ENCODE peak calls at places on chromosome 9, in six cellular contexts. A is H1, Z is IMR-90, O is trophoblast cell, M is neuronal stem cell, J is mesenchymal stem cell. R is an unnamed sample.

GRCh38 chr9:68706579-68707201 is 1.6 kb downstream of the PIP5K1B start:
- DNase-seq in O (peak; percentile 6), A (no peak), J (no peak), Z (no peak), M (no peak), R (no peak)

GRCh38 chr9:11326231-11326630 is 713.4 kb upstream of the PTPRD start:
- DNase-seq in Z (no peak), O (no peak), A (no peak), M (no peak), J (peak; percentile 80), R (no peak)

GRCh38 chr9:91817106-91817492 is 132.9 kb downstream of the ROR2 start:
- DNase-seq in M (no peak), Z (no peak), O (no peak), A (no peak), J (no peak), R (no peak)

GRCh38 chr9:1416261-1416660 is 366.1 kb downstream of the DMRT2 start:
- DNase-seq in M (no peak), Z (no peak), O (no peak), A (no peak), J (no peak), R (no peak)

GRCh38 chr9:72542917-72543316 is 21.5 kb downstream of the TMC1 start:
- DNase-seq in A (no peak), O (no peak), Z (peak; percentile 52), M (no peak), J (no peak), R (no peak)

GRCh38 chr9:135536166-135536565 is 9.8 kb upstream of the OBP2A start:
- DNase-seq in Z (peak; percentile 34), J (peak; percentile 22), A (no peak), M (no peak), O (no peak), R (no peak)

GRCh38 chr9:82706781-82707180 is 356.2 kb downstream of the RASEF start:
- DNase-seq in O (no peak), M (no peak), A (no peak), Z (no peak), J (no peak), R (no peak)

GRCh38 chr9:136311433-136312375 is 7.8 kb upstream of the CCDC187 start:
- DNase-seq in A (no peak), M (no peak), O (no peak), J (no peak), Z (no peak), R (no peak)

GRCh38 chr9:136602193-136602885 is 56.5 kb upstream of the NOTCH1 start:
- DNase-seq in O (no peak), Z (no peak), A (no peak), M (no peak), J (no peak), R (peak; percentile 62)

GRCh38 chr9:114448706-114449105 is 56.6 kb downstream of the WHRN start:
- DNase-seq in Z (peak; percentile 18), A (no peak), J (peak; percentile 5), M (no peak), O (no peak), R (no peak)

GRCh38 chr9:77156646-77157371 is 20.5 kb upstream of the VPS13A start:
- DNase-seq in M (no peak), Z (no peak), O (no peak), A (no peak), J (no peak), R (no peak)

GRCh38 chr9:3751125-3751758 is 225.4 kb upstream of the RFX3 start:
- DNase-seq in M (no peak), O (no peak), J (no peak), Z (peak; percentile 10), A (no peak), R (no peak)

DNA sequence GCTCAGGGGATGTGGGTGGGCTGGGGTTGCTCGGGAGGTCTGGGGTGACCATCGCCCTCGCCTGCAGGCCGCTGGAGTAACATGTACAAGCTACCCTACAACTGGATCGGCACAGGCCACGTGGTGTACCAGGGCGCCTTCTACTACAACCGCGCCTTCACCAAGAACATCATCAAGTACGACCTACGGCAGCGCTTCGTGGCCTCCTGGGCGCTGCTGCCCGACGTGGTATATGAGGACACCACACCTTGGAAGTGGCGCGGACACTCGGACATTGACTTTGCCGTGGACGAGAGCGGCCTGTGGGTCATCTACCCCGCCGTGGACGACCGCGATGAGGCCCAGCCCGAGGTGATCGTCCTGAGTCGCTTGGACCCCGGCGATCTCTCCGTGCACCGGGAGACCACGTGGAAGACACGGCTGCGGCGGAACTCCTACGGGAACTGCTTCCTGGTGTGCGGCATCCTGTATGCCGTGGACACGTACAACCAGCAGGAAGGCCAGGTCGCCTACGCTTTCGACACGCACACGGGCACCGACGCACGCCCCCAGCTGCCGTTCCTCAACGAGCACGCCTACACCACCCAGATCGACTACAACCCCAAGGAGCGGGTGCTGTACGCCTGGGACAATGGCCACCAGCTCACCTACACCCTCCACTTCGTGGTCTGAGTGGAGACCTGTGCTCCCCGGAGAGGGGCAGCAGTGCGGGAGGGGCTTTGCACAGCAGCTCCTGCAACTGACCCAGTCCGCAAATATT is 33.0 kb downstream of the OLFML2A start:
- DNase-seq in J (no peak), A (no peak), Z (no peak), O (no peak), M (no peak), R (no peak)
- H3K4ac ChIP-seq in J (peak overlapping the region; percentile 36), A (peak overlapping the region; percentile 80), Z (peak overlapping the region; percentile 100), O (peak overlapping the region; percentile 37), M (peak overlapping the region; percentile 99), R (no peak overlapping the region)

GRCh38 chr9:118674942-118675341 is 694.3 kb downstream of the BRINP1 start:
- DNase-seq in A (no peak), M (no peak), J (no peak), O (no peak), Z (no peak), R (no peak)
- H3K14ac ChIP-seq in A (no peak overlapping the region), M (no peak overlapping the region), J (no peak overlapping the region), O (no peak overlapping the region), Z (no peak overlapping the region), R (no peak overlapping the region)

GRCh38 chr9:126621056-126621918 is 7.6 kb downstream of the LMX1B start:
- DNase-seq in Z (no peak), J (no peak), A (no peak), M (no peak), O (no peak), R (no peak)

GRCh38 chr9:126623314-126623666 is 9.6 kb downstream of the LMX1B start:
- DNase-seq in J (no peak), O (no peak), M (no peak), Z (no peak), A (no peak), R (peak; percentile 47)

GRCh38 chr9:126622872-126623271 is 9.1 kb downstream of the LMX1B start:
- DNase-seq in A (no peak), J (no peak), M (no peak), O (no peak), Z (no peak), R (no peak)

GRCh38 chr9:126620478-126620877 is 6.8 kb downstream of the LMX1B start:
- DNase-seq in Z (no peak), O (no peak), J (no peak), A (no peak), M (no peak), R (no peak)

GRCh38 chr9:126621919-126622735 is 8.4 kb downstream of the LMX1B start:
- DNase-seq in A (peak; percentile 60), Z (no peak), M (no peak), O (no peak), J (no peak), R (peak; percentile 68)
- H3K23ac ChIP-seq in A (no peak overlapping the region), Z (no peak overlapping the region), M (no peak overlapping the region), O (no peak overlapping the region), J (no peak overlapping the region), R (no peak overlapping the region)

GRCh38 chr9:124478014-124478753 is 27.9 kb downstream of the ADGRD2 start:
- DNase-seq in J (no peak), O (no peak), Z (no peak), A (no peak), M (no peak), R (peak; percentile 51)
- H3K4ac ChIP-seq in J (no peak overlapping the region), O (no peak overlapping the region), Z (no peak overlapping the region), A (no peak overlapping the region), M (peak overlapping the region; percentile 0), R (no peak overlapping the region)

GRCh38 chr9:94825620-94825958 is 99.1 kb downstream of the AOPEP start:
- DNase-seq in Z (no peak), A (no peak), M (no peak), O (no peak), J (no peak), R (no peak)

GRCh38 chr9:94826644-94827410 is 100.3 kb downstream of the AOPEP start:
- DNase-seq in M (no peak), J (no peak), Z (no peak), A (peak; percentile 7), O (no peak), R (no peak)

GRCh38 chr9:94826044-94826443 is 99.5 kb downstream of the AOPEP start:
- DNase-seq in J (no peak), O (no peak), M (no peak), Z (no peak), A (no peak), R (no peak)

GRCh38 chr9:94829380-94830070 is 103.0 kb downstream of the AOPEP start:
- DNase-seq in Z (no peak), M (no peak), J (no peak), O (no peak), A (peak; percentile 16), R (no peak)

DNA sequence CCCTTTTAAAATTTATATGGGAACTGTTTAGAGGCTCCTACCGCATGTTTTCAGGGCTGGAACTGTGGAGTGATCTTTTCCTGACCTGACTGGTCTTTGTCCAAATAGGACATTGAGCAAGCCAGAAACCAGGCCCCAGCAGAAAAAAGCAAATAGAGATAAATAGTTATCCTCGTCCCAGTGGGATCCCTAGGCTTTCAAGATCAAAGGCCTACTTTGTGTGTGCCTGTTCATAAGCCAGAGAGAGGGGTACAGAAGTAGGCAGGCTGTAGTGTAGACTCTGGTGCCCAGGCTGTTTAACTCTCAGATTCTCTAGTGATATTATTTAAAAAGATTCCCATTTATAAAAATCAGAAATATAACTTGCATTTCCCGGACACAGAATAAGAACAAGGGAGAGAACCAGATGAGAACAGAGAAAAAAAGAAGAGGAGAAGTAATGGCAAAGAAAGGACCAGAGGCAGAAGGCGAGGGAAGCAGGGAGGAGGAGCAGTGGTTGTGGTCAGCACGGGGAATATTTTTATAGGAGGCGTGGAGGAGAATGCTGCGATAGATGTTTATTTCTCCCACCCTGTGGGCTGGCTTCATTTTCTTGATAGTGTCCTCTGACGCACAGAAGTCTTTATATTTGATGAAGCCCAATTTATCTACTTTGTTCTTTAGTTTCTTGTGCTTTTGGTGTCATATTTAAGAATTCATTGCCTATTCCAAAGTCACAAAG is 101.2 kb downstream of the AOPEP start:
- DNase-seq in O (no peak), Z (peak; percentile 52), J (peak; percentile 69), M (no peak), A (peak; percentile 10), R (no peak)
- H3K14ac ChIP-seq in O (no peak overlapping the region), Z (peak overlapping the region; percentile 53), J (no peak overlapping the region), M (no peak overlapping the region), A (no peak overlapping the region), R (no peak overlapping the region)

R was measured in H9.